ENCODE peak calls at places on chromosomes 2 and 18, in four cellular contexts. D is stomach, M is A673, L is neuronal stem cell. X is an unnamed sample.

GRCh38 chr2:71843391-71843850 is 304.2 kb downstream of the CYP26B1 start:
- DNase-seq in D (no peak), M (no peak), L (no peak), X (peak; percentile 87)

GRCh38 chr18:46070683-46071614 is 1.1 kb downstream of the PSTPIP2 start:
- DNase-seq in D (no peak), M (no peak), L (no peak), X (no peak)

GRCh38 chr2:20143263-20143662 is 81.7 kb downstream of the SDC1 start:
- DNase-seq in D (no peak), M (no peak), L (no peak), X (no peak)

GRCh38 chr2:10839813-10840212 is 27.2 kb upstream of the PDIA6 start:
- DNase-seq in D (no peak), M (peak; percentile 30), L (no peak), X (no peak)

GRCh38 chr2:208827109-208827508 is 420.5 kb downstream of the PTH2R start:
- DNase-seq in D (no peak), M (no peak), L (no peak), X (no peak)

GRCh38 chr2:148675708-148676107 is 31.2 kb downstream of the EPC2 start:
- DNase-seq in D (no peak), M (peak; percentile 21), L (no peak), X (no peak)

GRCh38 chr2:135052997-135053474 is 944 bp downstream of the RAB3GAP1 start:
- DNase-seq in D (no peak), M (no peak), L (no peak), X (no peak)

GRCh38 chr18:48662021-48662661 is 123.3 kb downstream of the CTIF start:
- DNase-seq in D (peak; percentile 56), M (no peak), L (no peak), X (no peak)

GRCh38 chr2:182817558-182817957 is 48.9 kb downstream of the FRZB start:
- DNase-seq in D (no peak), M (no peak), L (no peak), X (no peak)

GRCh38 chr2:205868773-205869333 is 186.6 kb downstream of the NRP2 start:
- DNase-seq in D (no peak), M (no peak), L (no peak), X (no peak)

GRCh38 chr18:43303376-43303775 is 26.1 kb upstream of the SYT4 start:
- DNase-seq in D (no peak), M (no peak), L (no peak), X (no peak)

GRCh38 chr2:204749319-204749718 is 204.0 kb downstream of the PARD3B start:
- DNase-seq in D (no peak), M (no peak), L (no peak), X (no peak)

GRCh38 chr2:239223029-239223329 is 177.8 kb downstream of the HDAC4 start:
- DNase-seq in D (peak; percentile 4), M (no peak), L (no peak), X (no peak)

GRCh38 chr2:179106342-179107178 is 56.6 kb upstream of the CCDC141 start:
- DNase-seq in D (peak; percentile 44), M (peak; percentile 89), L (no peak), X (no peak)

GRCh38 chr2:45498661-45499550 is 112.2 kb downstream of the SRBD1 start:
- DNase-seq in D (no peak), M (no peak), L (no peak), X (no peak)

GRCh38 chr2:102063360-102063947 is 71.7 kb downstream of the IL1R2 start:
- DNase-seq in D (peak; percentile 76), M (no peak), L (no peak), X (peak; percentile 88)

GRCh38 chr2:162041465-162041864 is 32.5 kb downstream of the DPP4 start:
- DNase-seq in D (no peak), M (no peak), L (no peak), X (no peak)

GRCh38 chr2:43083710-43084698 is 142.4 kb downstream of the ZFP36L2 start:
- DNase-seq in D (no peak), M (peak; percentile 55), L (no peak), X (no peak)

GRCh38 chr2:43082878-43083261 is 143.5 kb downstream of the ZFP36L2 start:
- DNase-seq in D (no peak), M (no peak), L (no peak), X (no peak)

GRCh38 chr2:43084699-43085091 is 141.7 kb downstream of the ZFP36L2 start:
- DNase-seq in D (peak; percentile 43), M (no peak), L (no peak), X (no peak)

GRCh38 chr2:43082111-43082877 is 144.1 kb downstream of the ZFP36L2 start:
- DNase-seq in D (no peak), M (peak; percentile 64), L (no peak), X (no peak)

DNA sequence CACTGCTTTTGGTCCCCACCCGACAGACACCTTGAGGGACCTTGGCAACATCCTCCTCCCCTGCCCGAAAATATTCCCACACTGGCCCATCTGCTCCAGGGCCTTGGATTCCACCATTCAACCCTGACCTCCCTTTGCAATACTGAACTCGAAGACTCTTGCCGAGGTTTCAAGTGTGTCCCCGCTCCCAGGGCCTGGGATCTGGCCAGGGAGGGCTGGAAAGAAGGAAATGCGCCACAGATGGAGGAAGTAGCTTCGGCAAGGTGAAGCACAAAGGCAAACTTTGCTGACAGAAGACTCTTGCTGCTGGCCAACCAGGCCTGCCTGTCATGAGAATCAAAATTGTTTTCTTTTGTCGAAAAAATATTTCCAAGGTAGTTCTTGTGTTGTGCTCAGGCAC is 143.1 kb downstream of the ZFP36L2 start:
- DNase-seq in D (no peak), M (no peak), L (no peak), X (no peak)
- H3K4me1 ChIP-seq in D (peaks cover 64% of the 10 kb centered on the region), M (peaks cover 41% of the 10 kb centered on the region), L (peaks cover 43% of the 10 kb centered on the region), X (peaks cover 98% of the 10 kb centered on the region)

GRCh38 chr18:62335494-62335893 is 10.4 kb downstream of the TNFRSF11A start:
- DNase-seq in D (no peak), M (no peak), L (no peak), X (no peak)
- H3K4me1 ChIP-seq in D (no peaks in the 10 kb centered on the region), M (no peaks in the 10 kb centered on the region), L (peaks cover 10% of the 10 kb centered on the region), X (peaks cover under 1% of the 10 kb centered on the region)

GRCh38 chr2:30267576-30267975 is 36.2 kb downstream of the LBH start:
- DNase-seq in D (no peak), M (no peak), L (no peak), X (no peak)
- H3K4me1 ChIP-seq in D (peaks cover 16% of the 10 kb centered on the region), M (peaks cover 1% of the 10 kb centered on the region), L (no peaks in the 10 kb centered on the region), X (peaks cover 29% of the 10 kb centered on the region)

GRCh38 chr2:105577762-105578161 is 166.9 kb upstream of the NCK2 start:
- DNase-seq in D (no peak), M (no peak), L (no peak), X (no peak)
- H3K4me1 ChIP-seq in D (peaks cover 44% of the 10 kb centered on the region), M (no peaks in the 10 kb centered on the region), L (peaks cover 5% of the 10 kb centered on the region), X (peaks cover 13% of the 10 kb centered on the region)

GRCh38 chr2:97720746-97721145 is 7.4 kb downstream of the ZAP70 start:
- DNase-seq in D (no peak), M (no peak), L (no peak), X (no peak)
- H3K4me1 ChIP-seq in D (no peaks in the 10 kb centered on the region), M (no peaks in the 10 kb centered on the region), L (peaks cover 4% of the 10 kb centered on the region), X (no peaks in the 10 kb centered on the region)